ENCODE peak calls at places on chromosomes 11 and 22, in seven cellular contexts. X is pons; E is MM.1S; J is activated effector memory CD4-positive, alpha-beta T cell treated with anti-CD3 and anti-CD28 coated beads, Interleukin-2, amount 50 U/mL, for 16 hours; V is NCI-H1105; O is HuH-7; N is ureter. L is an unnamed sample.

GRCh38 chr22:39661842-39662676 is 91.5 kb downstream of the CACNA1I start:
- DNase-seq in J (peak), O (no peak), N (peak), X (no peak), V (peak), E (no peak), L (peak)

GRCh38 chr22:22573047-22573889 is 14.2 kb upstream of the PRAME start:
- DNase-seq in E (no peak), X (no peak), V (no peak), J (no peak), O (no peak), N (no peak), L (no peak)

GRCh38 chr22:20494978-20495860 is at the start of gene KLHL22:
- DNase-seq in J (peak), O (peak), X (peak), E (peak), V (peak), N (peak), L (no peak)

GRCh38 chr11:3167143-3168119 is 2.3 kb upstream of the OSBPL5 start:
- DNase-seq in V (no peak), E (no peak), X (no peak), O (no peak), N (peak), J (no peak), L (no peak)

GRCh38 chr11:5522308-5522707 is 5.8 kb upstream of the UBQLNL start:
- DNase-seq in J (no peak), O (no peak), E (no peak), N (no peak), V (no peak), X (no peak), L (no peak)

GRCh38 chr22:19179472-19180048 is 1.0 kb upstream of the SLC25A1 start:
- DNase-seq in J (peak), V (peak), E (peak), X (peak), N (peak), O (peak), L (no peak)

GRCh38 chr11:80144932-80145612 is 704.2 kb upstream of the TENM4 start:
- DNase-seq in V (no peak), N (no peak), X (no peak), J (no peak), O (no peak), E (no peak), L (no peak)

GRCh38 chr22:31578171-31578570 is 81.8 kb downstream of the SFI1 start:
- DNase-seq in J (no peak), N (no peak), O (no peak), V (no peak), E (no peak), X (no peak), L (no peak)

GRCh38 chr11:129770993-129771392 is 44.7 kb upstream of the TMEM45B start:
- DNase-seq in V (no peak), X (no peak), O (no peak), E (no peak), J (no peak), N (no peak), L (no peak)

GRCh38 chr11:41431784-41432183 is 27.7 kb downstream of the LRRC4C start:
- DNase-seq in N (no peak), E (no peak), V (no peak), X (no peak), O (peak), J (no peak), L (no peak)

GRCh38 chr11:3203221-3204043 is 15.2 kb downstream of the MRGPRG start:
- DNase-seq in E (no peak), J (no peak), X (no peak), N (no peak), V (peak), O (peak), L (no peak)

GRCh38 chr22:47053865-47054185 is 291.4 kb downstream of the TBC1D22A start:
- DNase-seq in X (peak), N (no peak), V (no peak), O (no peak), E (no peak), J (no peak), L (no peak)

GRCh38 chr11:117606807-117607206 is 190.2 kb downstream of the DSCAML1 start:
- DNase-seq in J (peak), E (no peak), N (no peak), O (no peak), V (no peak), X (no peak), L (no peak)

GRCh38 chr22:48957311-48957986 is 870.2 kb downstream of the BRD1 start:
- DNase-seq in E (no peak), V (no peak), J (peak), O (no peak), X (no peak), N (peak), L (no peak)

GRCh38 chr22:36384766-36385400 is 2.9 kb downstream of the MYH9 start:
- DNase-seq in N (no peak), J (peak), E (peak), X (no peak), O (no peak), V (no peak), L (peak)

GRCh38 chr11:93476796-93477195 is 66.4 kb downstream of the SMCO4 start:
- DNase-seq in E (no peak), V (no peak), N (no peak), X (no peak), J (no peak), O (no peak), L (no peak)

GRCh38 chr22:42945736-42946135 is 69.2 kb downstream of the PACSIN2 start:
- DNase-seq in O (no peak), E (no peak), V (no peak), X (no peak), N (no peak), J (no peak), L (no peak)

GRCh38 chr11:46260161-46260560 is 17.3 kb upstream of the CREB3L1 start:
- DNase-seq in J (no peak), E (no peak), N (no peak), X (no peak), O (no peak), V (peak), L (no peak)

GRCh38 chr22:44710474-44711235 is 8.7 kb downstream of the PRR5 start:
- DNase-seq in X (no peak), N (no peak), V (peak), E (no peak), J (no peak), O (no peak), L (peak)

GRCh38 chr11:102120006-102120405 is 9.8 kb downstream of the YAP1 start:
- DNase-seq in X (no peak), E (no peak), N (no peak), J (no peak), O (peak), V (no peak), L (no peak)

GRCh38 chr11:133955091-133955846 is 1.5 kb downstream of the IGSF9B start:
- DNase-seq in N (peak), E (no peak), O (no peak), V (peak), J (peak), X (no peak), L (peak)

GRCh38 chr11:100469835-100470234 is 217.3 kb upstream of the ARHGAP42 start:
- DNase-seq in N (no peak), E (no peak), O (no peak), V (no peak), J (no peak), X (no peak), L (no peak)

GRCh38 chr11:126607374-126607773 is 251.9 kb downstream of the ST3GAL4 start:
- DNase-seq in N (peak), O (peak), V (peak), J (no peak), X (peak), E (peak), L (peak)

GRCh38 chr11:6371825-6372224 is 18.4 kb upstream of the SMPD1 start:
- DNase-seq in J (no peak), O (no peak), N (no peak), E (no peak), V (no peak), X (no peak), L (no peak)

GRCh38 chr11:10303558-10304363 is 1.1 kb upstream of the ADM start:
- DNase-seq in E (peak), X (no peak), J (peak), V (peak), N (peak), O (peak), L (peak)

GRCh38 chr11:2539761-2540520 is 95.1 kb downstream of the KCNQ1 start:
- DNase-seq in J (peak), O (no peak), X (no peak), E (no peak), V (no peak), N (no peak), L (no peak)

GRCh38 chr22:17980638-17981051 is 43.7 kb downstream of the MICAL3 start:
- DNase-seq in N (peak), E (no peak), V (no peak), X (no peak), J (peak), O (no peak), L (peak)

GRCh38 chr11:63445720-63446119 is 45.2 kb downstream of the PLAAT5 start:
- DNase-seq in X (no peak), V (no peak), O (no peak), E (no peak), J (no peak), N (no peak), L (peak)

GRCh38 chr22:30351226-30351625 is 5.5 kb downstream of the SF3A1 start:
- DNase-seq in O (no peak), J (no peak), N (no peak), V (no peak), E (no peak), X (no peak), L (no peak)

GRCh38 chr22:39898997-39899396 is 1.9 kb upstream of the GRAP2 start:
- DNase-seq in E (no peak), X (peak), V (no peak), N (no peak), J (no peak), O (no peak), L (no peak)

GRCh38 chr11:85946221-85946620 is 91.0 kb downstream of the CCDC83 start:
- DNase-seq in J (no peak), O (no peak), N (no peak), X (peak), V (no peak), E (no peak), L (no peak)

GRCh38 chr22:29031236-29031982 is 30.2 kb downstream of the C22orf31 start:
- DNase-seq in O (peak), E (no peak), V (peak), N (peak), J (no peak), X (peak), L (no peak)

GRCh38 chr11:64644348-64645242 is 53.6 kb downstream of the SLC22A12 start:
- DNase-seq in X (no peak), J (no peak), V (no peak), O (peak), N (no peak), E (no peak), L (no peak)

GRCh38 chr11:83054904-83055380 is 16.8 kb downstream of the RAB30 start:
- DNase-seq in N (no peak), O (no peak), J (no peak), E (peak), X (no peak), V (peak), L (no peak)

GRCh38 chr22:40694409-40694808 is 15.1 kb downstream of the MCHR1 start:
- DNase-seq in O (no peak), E (no peak), J (no peak), N (peak), V (no peak), X (no peak), L (no peak)

GRCh38 chr11:8531312-8531711 is 62.7 kb downstream of the STK33 start:
- DNase-seq in E (no peak), X (no peak), N (no peak), V (peak), J (no peak), O (no peak), L (no peak)

L was measured in activated T-cell treated with anti-CD3 and anti-CD28 coated beads, Interleukin-2, amount 50 U/mL, for 48 hours.